ENCODE peak calls at places on chromosomes 13 and 19, in eight cellular contexts. B is adipocyte; A is bronchial epithelial cell; P is neural progenitor cell; U is stomach; K is CD8-positive, alpha-beta T cell; D is Caco-2; O is mesendoderm. C is an unnamed sample.

GRCh38 chr13:112725346-112726017 is 35.6 kb downstream of the ATP11A start:
- DNase-seq in B (no peak), A (peak; percentile 50), P (no peak), U (no peak), K (no peak), D (no peak), O (no peak), C (no peak)

GRCh38 chr19:55697698-55698097 is 22.7 kb downstream of the EPN1 start:
- DNase-seq in B (no peak), A (no peak), P (no peak), U (no peak), K (no peak), D (no peak), O (no peak), C (no peak)

GRCh38 chr13:113791226-113791625 is 32.2 kb downstream of the TMEM255B start:
- DNase-seq in B (no peak), A (no peak), P (no peak), U (no peak), K (no peak), D (no peak), O (no peak), C (no peak)

GRCh38 chr19:38662508-38663155 is 15.2 kb downstream of the ACTN4 start:
- DNase-seq in B (no peak), A (no peak), P (no peak), U (no peak), K (peak; percentile 0), D (no peak), O (no peak), C (no peak)

GRCh38 chr13:49655906-49656305 is 27.6 kb downstream of the ARL11 start:
- DNase-seq in B (no peak), A (no peak), P (no peak), U (no peak), K (no peak), D (no peak), O (no peak), C (no peak)

GRCh38 chr19:58474291-58474996 is 1.7 kb upstream of the ZNF446 start:
- DNase-seq in B (peak; percentile 17), A (no peak), P (no peak), U (no peak), K (no peak), D (no peak), O (no peak), C (no peak)

GRCh38 chr13:50320297-50320862 is 305.1 kb downstream of the KCNRG start:
- DNase-seq in B (no peak), A (peak; percentile 72), P (no peak), U (no peak), K (no peak), D (peak; percentile 40), O (no peak), C (no peak)

GRCh38 chr19:42386974-42387707 is 3.0 kb downstream of the CNFN start:
- DNase-seq in B (peak; percentile 64), A (peak; percentile 58), P (peak; percentile 89), U (peak; percentile 55), K (peak; percentile 73), D (peak; percentile 92), O (peak; percentile 92), C (peak; percentile 57)

GRCh38 chr13:110306340-110306959 is 507 bp downstream of the COL4A1 start:
- DNase-seq in B (peak; percentile 80), A (no peak), P (peak; percentile 69), U (no peak), K (no peak), D (no peak), O (peak; percentile 62), C (no peak)

GRCh38 chr13:95300625-95301134 is 571 bp downstream of the ABCC4 start:
- DNase-seq in B (peak; percentile 61), A (peak; percentile 13), P (peak; percentile 73), U (peak; percentile 30), K (peak; percentile 43), D (peak; percentile 80), O (peak; percentile 35), C (peak; percentile 66)

GRCh38 chr19:7637374-7638256 is 705 bp downstream of the STXBP2 start:
- DNase-seq in B (no peak), A (no peak), P (peak; percentile 36), U (peak; percentile 73), K (no peak), D (peak; percentile 34), O (no peak), C (peak; percentile 49)

GRCh38 chr19:45275370-45275971 is 24.4 kb downstream of the MARK4 start:
- DNase-seq in B (no peak), A (no peak), P (no peak), U (no peak), K (no peak), D (no peak), O (no peak), C (no peak)

GRCh38 chr13:102774210-102774560 is 599 bp upstream of the TEX30 start:
- DNase-seq in B (no peak), A (no peak), P (no peak), U (no peak), K (no peak), D (no peak), O (no peak), C (no peak)

GRCh38 chr19:44869728-44870470 is 21.2 kb upstream of the TOMM40 start:
- DNase-seq in B (no peak), A (no peak), P (no peak), U (no peak), K (no peak), D (no peak), O (no peak), C (no peak)

GRCh38 chr19:38149597-38149996 is 74.4 kb downstream of the DPF1 start:
- DNase-seq in B (no peak), A (no peak), P (no peak), U (no peak), K (no peak), D (no peak), O (peak; percentile 51), C (no peak)

GRCh38 chr19:15107056-15108010 is at the start of gene SYDE1:
- DNase-seq in B (peak; percentile 86), A (no peak), P (peak; percentile 89), U (no peak), K (no peak), D (peak; percentile 70), O (peak; percentile 88), C (no peak)

GRCh38 chr19:47369923-47370625 is 21.0 kb downstream of the DHX34 start:
- DNase-seq in B (peak; percentile 85), A (peak; percentile 27), P (no peak), U (no peak), K (no peak), D (no peak), O (no peak), C (no peak)
- H3K36me3 ChIP-seq in B (peaks cover 53% of the 10 kb centered on the region), A (peaks cover 29% of the 10 kb centered on the region), P (no peaks in the 10 kb centered on the region), U (peaks cover 53% of the 10 kb centered on the region), K (peaks cover 45% of the 10 kb centered on the region), D (peaks cover 2% of the 10 kb centered on the region), O (peaks cover 8% of the 10 kb centered on the region), C (peaks cover 48% of the 10 kb centered on the region)

DNA sequence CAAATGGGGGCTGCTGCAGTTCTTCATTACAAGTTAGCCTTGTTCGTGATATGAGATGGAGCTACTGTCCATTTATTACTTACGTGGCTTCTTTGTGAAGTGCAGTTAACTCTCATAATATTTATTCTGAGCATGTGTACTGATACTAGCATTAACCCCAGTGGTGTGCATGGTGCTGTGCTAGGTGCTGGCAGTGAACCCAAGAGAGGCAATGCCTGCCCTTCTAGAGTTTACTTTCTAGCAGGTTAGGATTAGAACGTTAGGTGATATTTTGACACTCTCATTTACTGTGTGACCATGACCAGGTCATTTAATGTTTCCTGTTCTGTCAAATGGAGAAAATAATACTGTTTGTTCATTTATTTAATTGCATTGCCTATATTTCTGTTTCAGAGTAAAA is 16.9 kb downstream of the PIBF1 start:
- DNase-seq in B (no peak), A (no peak), P (no peak), U (no peak), K (no peak), D (no peak), O (no peak), C (no peak)
- H3K36me3 ChIP-seq in B (peaks cover 54% of the 10 kb centered on the region), A (peaks cover 3% of the 10 kb centered on the region), P (peaks cover 23% of the 10 kb centered on the region), U (no peaks in the 10 kb centered on the region), K (peaks cover 18% of the 10 kb centered on the region), D (no peaks in the 10 kb centered on the region), O (no peaks in the 10 kb centered on the region), C (no peaks in the 10 kb centered on the region)

GRCh38 chr19:3645067-3645396 is 18.4 kb upstream of the CACTIN start:
- DNase-seq in B (no peak), A (no peak), P (no peak), U (no peak), K (no peak), D (no peak), O (no peak), C (no peak)

GRCh38 chr19:3648037-3648905 is 21.7 kb upstream of the CACTIN start:
- DNase-seq in B (no peak), A (no peak), P (no peak), U (no peak), K (no peak), D (no peak), O (no peak), C (no peak)

GRCh38 chr19:3645726-3646125 is 19.1 kb upstream of the CACTIN start:
- DNase-seq in B (no peak), A (no peak), P (no peak), U (no peak), K (no peak), D (no peak), O (no peak), C (no peak)

GRCh38 chr19:3644351-3645066 is 17.9 kb upstream of the CACTIN start:
- DNase-seq in B (no peak), A (no peak), P (no peak), U (peak; percentile 72), K (no peak), D (no peak), O (no peak), C (no peak)

DNA sequence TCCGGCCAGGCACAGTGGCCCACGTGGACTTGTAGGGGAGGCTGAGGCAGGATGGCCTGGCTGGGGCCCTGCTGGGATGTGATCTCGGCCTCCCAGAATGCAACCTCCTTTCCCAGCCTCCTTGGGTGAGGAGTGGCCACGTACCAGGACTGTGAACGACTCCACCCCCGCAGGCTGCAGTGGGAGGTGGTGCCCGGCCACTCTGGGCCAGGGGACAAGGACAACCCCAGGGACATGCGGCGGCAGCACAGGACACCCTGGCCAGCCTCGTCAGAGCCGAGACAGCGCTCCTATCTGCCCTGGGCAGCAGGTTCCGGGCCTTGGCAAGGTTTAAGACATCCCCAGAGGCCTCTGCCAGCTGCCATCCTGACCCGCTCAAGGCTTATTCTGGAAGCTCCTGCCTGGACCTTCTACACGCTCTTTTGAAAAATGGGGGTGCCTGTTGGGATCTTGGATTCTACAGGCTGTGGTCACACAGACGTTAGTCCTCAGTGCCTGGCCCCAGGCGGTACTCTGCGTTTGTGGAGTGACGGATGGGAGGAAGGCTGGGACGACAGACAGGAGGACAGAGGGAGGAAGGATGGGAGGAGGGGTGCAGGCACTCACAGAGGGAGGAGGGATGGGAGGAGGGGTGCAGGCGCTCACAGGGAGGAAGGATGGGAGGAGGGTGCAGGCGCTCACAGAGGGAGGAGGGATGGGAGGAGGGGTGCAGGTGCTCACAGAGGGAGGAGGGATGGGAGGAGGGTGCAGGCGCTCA is 19.9 kb upstream of the CACTIN start:
- DNase-seq in B (no peak), A (no peak), P (no peak), U (no peak), K (no peak), D (no peak), O (no peak), C (no peak)
- H3K36me3 ChIP-seq in B (peaks cover 24% of the 10 kb centered on the region), A (peaks cover 10% of the 10 kb centered on the region), P (no peaks in the 10 kb centered on the region), U (peaks cover 33% of the 10 kb centered on the region), K (no peaks in the 10 kb centered on the region), D (no peaks in the 10 kb centered on the region), O (no peaks in the 10 kb centered on the region), C (no peaks in the 10 kb centered on the region)

DNA sequence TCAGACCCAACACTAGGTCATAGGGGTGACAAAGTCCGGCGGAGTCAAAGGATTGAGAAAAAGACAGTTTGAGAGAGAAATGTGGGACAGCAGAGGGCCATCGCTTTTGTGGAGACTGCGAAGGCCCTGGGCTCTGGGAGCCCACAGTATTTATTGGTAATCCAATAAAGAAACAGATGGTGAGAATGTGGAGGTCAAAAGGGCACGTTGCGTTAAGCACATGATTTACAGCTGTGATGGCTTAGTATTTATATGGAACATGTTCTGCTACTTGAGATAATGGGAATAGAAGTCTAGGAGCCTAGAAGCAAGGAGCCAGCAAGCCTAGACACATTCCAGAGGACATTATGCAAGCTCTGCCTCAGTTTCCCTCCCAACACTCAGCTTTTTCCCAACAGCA is 2521.1 kb downstream of the PCDH9 start:
- DNase-seq in B (no peak), A (no peak), P (peak; percentile 39), U (no peak), K (no peak), D (no peak), O (peak; percentile 54), C (no peak)
- H3K36me3 ChIP-seq in B (no peaks in the 10 kb centered on the region), A (no peaks in the 10 kb centered on the region), P (no peaks in the 10 kb centered on the region), U (no peaks in the 10 kb centered on the region), K (no peaks in the 10 kb centered on the region), D (no peaks in the 10 kb centered on the region), O (no peaks in the 10 kb centered on the region), C (no peaks in the 10 kb centered on the region)